ENCODE peak calls at places on chromosomes 16 and 17, in nine cellular contexts. One of them, this sample, is unnamed.

GRCh38 chr17:72631568-72631967 is 460.9 kb downstream of the SLC39A11 start:
- DNase-seq in A673: no peak
- DNase-seq in HEK293T: no peak
- DNase-seq in stimulated activated CD8-positive, alpha-beta memory T cell treated with anti-CD3 and anti-CD28 coated beads, Interleukin-4, amount 100 ng/mL, for 48 hours: no peak
- DNase-seq in T-helper 1 cell: no peak
- DNase-seq in memory B cell: no peak
- DNase-seq in colonic mucosa: no peak
- DNase-seq in lower leg skin: no peak
- DNase-seq in stimulated activated naive CD8-positive, alpha-beta T cell treated with anti-CD3 and anti-CD28 coated beads, Interleukin-15, Interleukin-2, amounts not matched to agents 100 U/mL and 50 U/mL, for 24 hours: no peak
- DNase-seq in this sample: no peak

GRCh38 chr17:54494731-54495715 is 405.6 kb upstream of the TOM1L1 start:
- DNase-seq in A673: peak; percentile 90
- DNase-seq in HEK293T: no peak
- DNase-seq in stimulated activated CD8-positive, alpha-beta memory T cell treated with anti-CD3 and anti-CD28 coated beads, Interleukin-4, amount 100 ng/mL, for 48 hours: no peak
- DNase-seq in T-helper 1 cell: no peak
- DNase-seq in memory B cell: no peak
- DNase-seq in colonic mucosa: no peak
- DNase-seq in lower leg skin: no peak
- DNase-seq in stimulated activated naive CD8-positive, alpha-beta T cell treated with anti-CD3 and anti-CD28 coated beads, Interleukin-15, Interleukin-2, amounts not matched to agents 100 U/mL and 50 U/mL, for 24 hours: no peak
- DNase-seq in this sample: no peak

GRCh38 chr17:57166803-57167202 is 81.8 kb downstream of the AKAP1 start:
- DNase-seq in A673: no peak
- DNase-seq in HEK293T: no peak
- DNase-seq in stimulated activated CD8-positive, alpha-beta memory T cell treated with anti-CD3 and anti-CD28 coated beads, Interleukin-4, amount 100 ng/mL, for 48 hours: no peak
- DNase-seq in T-helper 1 cell: no peak
- DNase-seq in memory B cell: no peak
- DNase-seq in colonic mucosa: no peak
- DNase-seq in lower leg skin: peak; percentile 39
- DNase-seq in stimulated activated naive CD8-positive, alpha-beta T cell treated with anti-CD3 and anti-CD28 coated beads, Interleukin-15, Interleukin-2, amounts not matched to agents 100 U/mL and 50 U/mL, for 24 hours: no peak
- DNase-seq in this sample: no peak

GRCh38 chr16:87057951-87058560 is 259.1 kb downstream of the C16orf95 start:
- DNase-seq in A673: no peak
- DNase-seq in HEK293T: no peak
- DNase-seq in stimulated activated CD8-positive, alpha-beta memory T cell treated with anti-CD3 and anti-CD28 coated beads, Interleukin-4, amount 100 ng/mL, for 48 hours: no peak
- DNase-seq in T-helper 1 cell: no peak
- DNase-seq in memory B cell: no peak
- DNase-seq in colonic mucosa: no peak
- DNase-seq in lower leg skin: peak; percentile 64
- DNase-seq in stimulated activated naive CD8-positive, alpha-beta T cell treated with anti-CD3 and anti-CD28 coated beads, Interleukin-15, Interleukin-2, amounts not matched to agents 100 U/mL and 50 U/mL, for 24 hours: no peak
- DNase-seq in this sample: no peak

GRCh38 chr17:4229627-4230026 is 34.2 kb downstream of the ANKFY1 start:
- DNase-seq in A673: no peak
- DNase-seq in HEK293T: no peak
- DNase-seq in stimulated activated CD8-positive, alpha-beta memory T cell treated with anti-CD3 and anti-CD28 coated beads, Interleukin-4, amount 100 ng/mL, for 48 hours: no peak
- DNase-seq in T-helper 1 cell: no peak
- DNase-seq in memory B cell: no peak
- DNase-seq in colonic mucosa: no peak
- DNase-seq in lower leg skin: peak; percentile 86
- DNase-seq in stimulated activated naive CD8-positive, alpha-beta T cell treated with anti-CD3 and anti-CD28 coated beads, Interleukin-15, Interleukin-2, amounts not matched to agents 100 U/mL and 50 U/mL, for 24 hours: no peak
- DNase-seq in this sample: no peak

GRCh38 chr17:52106638-52107261 is 51.8 kb downstream of the CA10 start:
- DNase-seq in A673: peak; percentile 59
- DNase-seq in HEK293T: peak; percentile 48
- DNase-seq in stimulated activated CD8-positive, alpha-beta memory T cell treated with anti-CD3 and anti-CD28 coated beads, Interleukin-4, amount 100 ng/mL, for 48 hours: peak; percentile 66
- DNase-seq in T-helper 1 cell: no peak
- DNase-seq in memory B cell: no peak
- DNase-seq in colonic mucosa: peak; percentile 48
- DNase-seq in lower leg skin: no peak
- DNase-seq in stimulated activated naive CD8-positive, alpha-beta T cell treated with anti-CD3 and anti-CD28 coated beads, Interleukin-15, Interleukin-2, amounts not matched to agents 100 U/mL and 50 U/mL, for 24 hours: peak; percentile 41
- DNase-seq in this sample: no peak

GRCh38 chr17:37493249-37494027 is 3.7 kb downstream of the DUSP14 start:
- DNase-seq in A673: no peak
- DNase-seq in HEK293T: no peak
- DNase-seq in stimulated activated CD8-positive, alpha-beta memory T cell treated with anti-CD3 and anti-CD28 coated beads, Interleukin-4, amount 100 ng/mL, for 48 hours: no peak
- DNase-seq in T-helper 1 cell: no peak
- DNase-seq in memory B cell: no peak
- DNase-seq in colonic mucosa: no peak
- DNase-seq in lower leg skin: no peak
- DNase-seq in stimulated activated naive CD8-positive, alpha-beta T cell treated with anti-CD3 and anti-CD28 coated beads, Interleukin-15, Interleukin-2, amounts not matched to agents 100 U/mL and 50 U/mL, for 24 hours: no peak
- DNase-seq in this sample: no peak

GRCh38 chr17:83189673-83190385 is 110.4 kb downstream of the METRNL start:
- DNase-seq in A673: no peak
- DNase-seq in HEK293T: no peak
- DNase-seq in stimulated activated CD8-positive, alpha-beta memory T cell treated with anti-CD3 and anti-CD28 coated beads, Interleukin-4, amount 100 ng/mL, for 48 hours: peak; percentile 10
- DNase-seq in T-helper 1 cell: no peak
- DNase-seq in memory B cell: no peak
- DNase-seq in colonic mucosa: peak; percentile 29
- DNase-seq in lower leg skin: peak; percentile 88
- DNase-seq in stimulated activated naive CD8-positive, alpha-beta T cell treated with anti-CD3 and anti-CD28 coated beads, Interleukin-15, Interleukin-2, amounts not matched to agents 100 U/mL and 50 U/mL, for 24 hours: peak; percentile 2
- DNase-seq in this sample: no peak

GRCh38 chr17:55930291-55930809 is 179.5 kb downstream of the PCTP start:
- DNase-seq in A673: no peak
- DNase-seq in HEK293T: no peak
- DNase-seq in stimulated activated CD8-positive, alpha-beta memory T cell treated with anti-CD3 and anti-CD28 coated beads, Interleukin-4, amount 100 ng/mL, for 48 hours: no peak
- DNase-seq in T-helper 1 cell: no peak
- DNase-seq in memory B cell: no peak
- DNase-seq in colonic mucosa: no peak
- DNase-seq in lower leg skin: no peak
- DNase-seq in stimulated activated naive CD8-positive, alpha-beta T cell treated with anti-CD3 and anti-CD28 coated beads, Interleukin-15, Interleukin-2, amounts not matched to agents 100 U/mL and 50 U/mL, for 24 hours: no peak
- DNase-seq in this sample: no peak

GRCh38 chr16:67391424-67392300 is 1.6 kb downstream of the TPPP3 start:
- DNase-seq in A673: no peak
- DNase-seq in HEK293T: no peak
- DNase-seq in stimulated activated CD8-positive, alpha-beta memory T cell treated with anti-CD3 and anti-CD28 coated beads, Interleukin-4, amount 100 ng/mL, for 48 hours: no peak
- DNase-seq in T-helper 1 cell: no peak
- DNase-seq in memory B cell: no peak
- DNase-seq in colonic mucosa: no peak
- DNase-seq in lower leg skin: peak; percentile 89
- DNase-seq in stimulated activated naive CD8-positive, alpha-beta T cell treated with anti-CD3 and anti-CD28 coated beads, Interleukin-15, Interleukin-2, amounts not matched to agents 100 U/mL and 50 U/mL, for 24 hours: no peak
- DNase-seq in this sample: no peak

GRCh38 chr16:82152641-82153094 is 17.4 kb downstream of the MPHOSPH6 start:
- DNase-seq in A673: no peak
- DNase-seq in HEK293T: peak; percentile 39
- DNase-seq in stimulated activated CD8-positive, alpha-beta memory T cell treated with anti-CD3 and anti-CD28 coated beads, Interleukin-4, amount 100 ng/mL, for 48 hours: no peak
- DNase-seq in T-helper 1 cell: no peak
- DNase-seq in memory B cell: no peak
- DNase-seq in colonic mucosa: peak; percentile 57
- DNase-seq in lower leg skin: no peak
- DNase-seq in stimulated activated naive CD8-positive, alpha-beta T cell treated with anti-CD3 and anti-CD28 coated beads, Interleukin-15, Interleukin-2, amounts not matched to agents 100 U/mL and 50 U/mL, for 24 hours: no peak
- DNase-seq in this sample: no peak

GRCh38 chr16:73172621-73173312 is 124.8 kb upstream of the ZFHX3 start:
- DNase-seq in A673: peak; percentile 88
- DNase-seq in HEK293T: peak; percentile 57
- DNase-seq in stimulated activated CD8-positive, alpha-beta memory T cell treated with anti-CD3 and anti-CD28 coated beads, Interleukin-4, amount 100 ng/mL, for 48 hours: no peak
- DNase-seq in T-helper 1 cell: no peak
- DNase-seq in memory B cell: no peak
- DNase-seq in colonic mucosa: peak; percentile 88
- DNase-seq in lower leg skin: peak; percentile 93
- DNase-seq in stimulated activated naive CD8-positive, alpha-beta T cell treated with anti-CD3 and anti-CD28 coated beads, Interleukin-15, Interleukin-2, amounts not matched to agents 100 U/mL and 50 U/mL, for 24 hours: no peak
- DNase-seq in this sample: no peak

GRCh38 chr17:30554839-30555751 is 77.9 kb downstream of the GOSR1 start:
- DNase-seq in A673: no peak
- DNase-seq in HEK293T: peak; percentile 9
- DNase-seq in stimulated activated CD8-positive, alpha-beta memory T cell treated with anti-CD3 and anti-CD28 coated beads, Interleukin-4, amount 100 ng/mL, for 48 hours: peak; percentile 34
- DNase-seq in T-helper 1 cell: no peak
- DNase-seq in memory B cell: no peak
- DNase-seq in colonic mucosa: no peak
- DNase-seq in lower leg skin: peak; percentile 72
- DNase-seq in stimulated activated naive CD8-positive, alpha-beta T cell treated with anti-CD3 and anti-CD28 coated beads, Interleukin-15, Interleukin-2, amounts not matched to agents 100 U/mL and 50 U/mL, for 24 hours: no peak
- DNase-seq in this sample: no peak

GRCh38 chr17:59401725-59402124 is 70.3 kb downstream of the YPEL2 start:
- DNase-seq in A673: no peak
- DNase-seq in HEK293T: no peak
- DNase-seq in stimulated activated CD8-positive, alpha-beta memory T cell treated with anti-CD3 and anti-CD28 coated beads, Interleukin-4, amount 100 ng/mL, for 48 hours: no peak
- DNase-seq in T-helper 1 cell: no peak
- DNase-seq in memory B cell: no peak
- DNase-seq in colonic mucosa: no peak
- DNase-seq in lower leg skin: no peak
- DNase-seq in stimulated activated naive CD8-positive, alpha-beta T cell treated with anti-CD3 and anti-CD28 coated beads, Interleukin-15, Interleukin-2, amounts not matched to agents 100 U/mL and 50 U/mL, for 24 hours: no peak
- DNase-seq in this sample: no peak